ENCODE peak calls at places on chromosomes 16 and 17, in five cellular contexts. T is EL, H is HTR-8/SVneo, F is glutamatergic neuron, V is stomach. S is an unnamed sample.

GRCh38 chr16:57658878-57659674 is 9.0 kb upstream of the ADGRG3 start:
- DNase-seq in T (no peak), H (no peak), F (no peak), V (no peak), S (no peak)

GRCh38 chr16:19168173-19169080 is at the start of gene SYT17:
- DNase-seq in T (no peak), H (peak; percentile 28), F (peak; percentile 55), V (peak; percentile 63), S (no peak)

GRCh38 chr17:42296012-42296411 is 7.7 kb downstream of the STAT5A start:
- DNase-seq in T (no peak), H (no peak), F (no peak), V (no peak), S (no peak)

GRCh38 chr16:88411951-88412576 is 29.3 kb downstream of the ZNF469 start:
- DNase-seq in T (no peak), H (no peak), F (no peak), V (no peak), S (no peak)

GRCh38 chr16:50842589-50842988 is 100.7 kb downstream of the CYLD start:
- DNase-seq in T (peak; percentile 5), H (no peak), F (no peak), V (no peak), S (no peak)

GRCh38 chr17:819251-819650 is 37.1 kb downstream of the MRM3 start:
- DNase-seq in T (no peak), H (no peak), F (no peak), V (no peak), S (no peak)

GRCh38 chr17:44921122-44921882 is 6.0 kb upstream of the GFAP start:
- DNase-seq in T (no peak), H (no peak), F (peak; percentile 48), V (no peak), S (no peak)

GRCh38 chr17:8581002-8581658 is 49.4 kb downstream of the MYH10 start:
- DNase-seq in T (no peak), H (no peak), F (no peak), V (no peak), S (no peak)

GRCh38 chr16:65023802-65024201 is 98.1 kb downstream of the CDH11 start:
- DNase-seq in T (no peak), H (no peak), F (no peak), V (no peak), S (no peak)

GRCh38 chr17:40068917-40069750 is 6.4 kb downstream of the THRA start:
- DNase-seq in T (peak; percentile 81), H (no peak), F (peak; percentile 58), V (peak; percentile 93), S (peak; percentile 48)

GRCh38 chr17:79926308-79927135 is 87.3 kb upstream of the CBX4 start:
- DNase-seq in T (no peak), H (no peak), F (no peak), V (no peak), S (no peak)

GRCh38 chr16:47110939-47111338 is 32.8 kb downstream of the NETO2 start:
- DNase-seq in T (no peak), H (no peak), F (no peak), V (no peak), S (no peak)

GRCh38 chr16:66457888-66458287 is 30.8 kb downstream of the BEAN1 start:
- DNase-seq in T (peak; percentile 64), H (peak; percentile 82), F (no peak), V (no peak), S (no peak)

GRCh38 chr17:44914148-44914547 is 1.2 kb downstream of the GFAP start:
- DNase-seq in T (no peak), H (no peak), F (no peak), V (no peak), S (no peak)

GRCh38 chr17:68378202-68379149 is 78.8 kb downstream of the WIPI1 start:
- DNase-seq in T (peak; percentile 92), H (peak; percentile 81), F (no peak), V (peak; percentile 71), S (no peak)

GRCh38 chr16:23902223-23903000 is 66.6 kb downstream of the PRKCB start:
- DNase-seq in T (no peak), H (no peak), F (no peak), V (no peak), S (no peak)